ENCODE peak calls at places on chromosomes 16 and 17, in four cellular contexts. Z is NCI-H446, J is psoas muscle, R is tibial artery. Q is an unnamed sample.
A peak's percentile ranks its signal among the peaks of the same experiment; 100 is the strongest.

GRCh38 chr17:4161179-4161559 is 18.2 kb downstream of the CYB5D2 start:
- DNase-seq in Z (no peak), J (peak; percentile 85), R (no peak), Q (no peak)

GRCh38 chr17:14301279-14301760 is 439 bp downstream of the HS3ST3B1 start:
- DNase-seq in Z (no peak), J (no peak), R (no peak), Q (no peak)

GRCh38 chr16:86011532-86011931 is 112.6 kb downstream of the IRF8 start:
- DNase-seq in Z (no peak), J (no peak), R (no peak), Q (no peak)

GRCh38 chr17:37510056-37510455 is 20.4 kb downstream of the DUSP14 start:
- DNase-seq in Z (no peak), J (no peak), R (no peak), Q (no peak)

GRCh38 chr17:56810286-56810781 is 23.4 kb downstream of the C17orf67 start:
- DNase-seq in Z (peak; percentile 22), J (no peak), R (no peak), Q (peak; percentile 29)

GRCh38 chr16:24822542-24822941 is 23.2 kb upstream of the SLC5A11 start:
- DNase-seq in Z (no peak), J (no peak), R (no peak), Q (no peak)

GRCh38 chr16:35210681-35211433 is 1751.4 kb downstream of the TP53TG3F start:
- DNase-seq in Z (no peak), J (no peak), R (no peak), Q (no peak)

GRCh38 chr16:20291807-20292206 is 35.5 kb downstream of the GP2 start:
- DNase-seq in Z (no peak), J (no peak), R (no peak), Q (no peak)

GRCh38 chr17:48505788-48506187 is 25.0 kb downstream of the HOXB1 start:
- DNase-seq in Z (no peak), J (no peak), R (no peak), Q (no peak)

GRCh38 chr16:89357460-89357859 is 132.9 kb downstream of the ANKRD11 start:
- DNase-seq in Z (no peak), J (peak; percentile 80), R (no peak), Q (peak; percentile 17)

GRCh38 chr16:30528799-30529457 is 2.6 kb upstream of the ZNF768 start:
- DNase-seq in Z (no peak), J (peak; percentile 49), R (no peak), Q (no peak)

GRCh38 chr16:1800703-1801102 is 7.2 kb upstream of the IGFALS start:
- DNase-seq in Z (no peak), J (no peak), R (no peak), Q (no peak)

GRCh38 chr16:17431012-17431411 is 39.7 kb downstream of the XYLT1 start:
- DNase-seq in Z (no peak), J (no peak), R (no peak), Q (no peak)

GRCh38 chr17:48601528-48602430 is 3.0 kb downstream of the HOXB6 start:
- DNase-seq in Z (no peak), J (no peak), R (no peak), Q (no peak)

GRCh38 chr17:42249681-42250446 is 26.3 kb downstream of the STAT5B start:
- DNase-seq in Z (no peak), J (no peak), R (no peak), Q (no peak)

GRCh38 chr17:19371259-19372003 is 6.9 kb upstream of the MAPK7 start:
- DNase-seq in Z (no peak), J (no peak), R (peak; percentile 2), Q (no peak)

GRCh38 chr17:57453841-57454240 is 197.5 kb downstream of the MSI2 start:
- DNase-seq in Z (no peak), J (no peak), R (no peak), Q (no peak)

GRCh38 chr16:50526249-50526648 is 21.9 kb upstream of the NKD1 start:
- DNase-seq in Z (no peak), J (no peak), R (no peak), Q (no peak)

GRCh38 chr17:56653877-56654276 is 60.4 kb downstream of the NOG start:
- DNase-seq in Z (no peak), J (no peak), R (no peak), Q (no peak)

GRCh38 chr16:70788668-70789161 is 12.2 kb downstream of the VAC14 start:
- DNase-seq in Z (no peak), J (no peak), R (no peak), Q (no peak)

GRCh38 chr17:73652886-73653480 is 8.7 kb upstream of the SDK2 start:
- DNase-seq in Z (no peak), J (no peak), R (no peak), Q (no peak)

GRCh38 chr16:11907160-11907970 is 8.4 kb downstream of the GSPT1 start:
- DNase-seq in Z (no peak), J (no peak), R (no peak), Q (no peak)

GRCh38 chr17:40485851-40486512 is 15.4 kb downstream of the TNS4 start:
- DNase-seq in Z (no peak), J (peak; percentile 52), R (peak; percentile 72), Q (peak; percentile 76)

GRCh38 chr16:48435906-48436305 is 50.7 kb upstream of the SIAH1 start:
- DNase-seq in Z (no peak), J (no peak), R (no peak), Q (no peak)

GRCh38 chr16:56348168-56349085 is 76.9 kb downstream of the AMFR start:
- DNase-seq in Z (no peak), J (peak; percentile 39), R (no peak), Q (no peak)

GRCh38 chr17:50483266-50483665 is 4.6 kb downstream of the RSAD1 start:
- DNase-seq in Z (no peak), J (peak; percentile 44), R (no peak), Q (no peak)